ENCODE peak calls at places on chromosomes 2 and 18, in seven cellular contexts. M is HepG2, D is spleen, C is stomach, K is heart left ventricle, F is K562, Y is H1. U is an unnamed sample.

GRCh38 chr18:1797265-1797664 is 774.0 kb downstream of the METTL4 start:
- DNase-seq in M (no peak), D (no peak), C (no peak), K (no peak), F (no peak), Y (no peak), U (no peak)

GRCh38 chr2:189927823-189928222 is 134.7 kb downstream of the MSTN start:
- DNase-seq in M (no peak), D (no peak), C (no peak), K (no peak), F (no peak), Y (no peak), U (no peak)

GRCh38 chr18:76486600-76486999 is 8.4 kb downstream of the ZNF516 start:
- DNase-seq in M (no peak), D (no peak), C (no peak), K (no peak), F (no peak), Y (no peak), U (no peak)

GRCh38 chr2:235669983-235670962 is 176.4 kb downstream of the AGAP1 start:
- DNase-seq in M (no peak), D (no peak), C (peak), K (peak), F (no peak), Y (no peak), U (peak)

GRCh38 chr2:39119732-39120520 is 925 bp downstream of the SOS1 start:
- DNase-seq in M (peak), D (no peak), C (peak), K (peak), F (peak), Y (no peak), U (peak)

GRCh38 chr2:122478773-122479172 is 723.3 kb downstream of the TSN start:
- DNase-seq in M (no peak), D (no peak), C (no peak), K (no peak), F (no peak), Y (no peak), U (no peak)

GRCh38 chr18:43396266-43396665 is 119.0 kb upstream of the SYT4 start:
- DNase-seq in M (no peak), D (no peak), C (no peak), K (no peak), F (no peak), Y (no peak), U (no peak)

GRCh38 chr2:30266051-30266621 is 34.8 kb downstream of the LBH start:
- DNase-seq in M (no peak), D (peak), C (peak), K (no peak), F (no peak), Y (no peak), U (no peak)

GRCh38 chr18:49778826-49779465 is 34.4 kb downstream of the ACAA2 start:
- DNase-seq in M (no peak), D (no peak), C (no peak), K (no peak), F (no peak), Y (no peak), U (no peak)

GRCh38 chr18:58041633-58042032 is 2.4 kb upstream of the NEDD4L start:
- DNase-seq in M (peak), D (no peak), C (no peak), K (no peak), F (peak), Y (no peak), U (no peak)

GRCh38 chr18:58037163-58037562 is 6.9 kb upstream of the NEDD4L start:
- DNase-seq in M (no peak), D (no peak), C (no peak), K (no peak), F (no peak), Y (no peak), U (no peak)

GRCh38 chr18:58042826-58043362 is 1.1 kb upstream of the NEDD4L start:
- DNase-seq in M (no peak), D (no peak), C (no peak), K (no peak), F (no peak), Y (no peak), U (no peak)

GRCh38 chr18:58034370-58034769 is 9.7 kb upstream of the NEDD4L start:
- DNase-seq in M (no peak), D (no peak), C (no peak), K (no peak), F (no peak), Y (no peak), U (no peak)

DNA sequence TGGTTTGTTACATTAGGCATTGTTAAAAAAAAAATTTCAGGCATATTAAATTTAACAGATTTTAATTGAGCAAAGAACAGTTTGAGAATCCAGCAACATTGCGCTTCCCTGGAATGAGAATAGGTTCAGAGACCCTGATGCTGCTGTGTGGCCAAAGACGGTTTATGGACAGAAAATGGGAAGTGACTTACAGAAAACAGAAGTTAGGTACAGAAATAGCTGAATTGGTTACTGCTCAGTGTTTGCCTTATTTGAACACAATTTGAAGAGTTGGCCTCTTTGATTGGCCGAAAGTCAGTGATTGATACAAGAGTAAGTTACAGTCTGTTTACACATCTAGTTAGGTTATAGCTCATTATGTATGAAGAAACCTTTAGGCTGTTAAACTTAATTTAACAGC is 6.0 kb upstream of the NEDD4L start:
- DNase-seq in M (no peak), D (no peak), C (no peak), K (no peak), F (no peak), Y (no peak), U (no peak)
- H3K4me3 ChIP-seq in M (no peak), D (no peak), C (no peak), K (no peak), F (no peak), Y (no peak), U (no peak)

GRCh38 chr2:60125880-60126444 is 427.5 kb downstream of the BCL11A start:
- DNase-seq in M (no peak), D (no peak), C (no peak), K (no peak), F (no peak), Y (no peak), U (no peak)

GRCh38 chr2:60127191-60127590 is 426.3 kb downstream of the BCL11A start:
- DNase-seq in M (no peak), D (no peak), C (no peak), K (no peak), F (no peak), Y (no peak), U (no peak)
- TF ChIP-seq CTCF in M (no peak), D (no peak), C (no peak), K (no peak), F (no peak), Y (no peak), U (no peak)

DNA sequence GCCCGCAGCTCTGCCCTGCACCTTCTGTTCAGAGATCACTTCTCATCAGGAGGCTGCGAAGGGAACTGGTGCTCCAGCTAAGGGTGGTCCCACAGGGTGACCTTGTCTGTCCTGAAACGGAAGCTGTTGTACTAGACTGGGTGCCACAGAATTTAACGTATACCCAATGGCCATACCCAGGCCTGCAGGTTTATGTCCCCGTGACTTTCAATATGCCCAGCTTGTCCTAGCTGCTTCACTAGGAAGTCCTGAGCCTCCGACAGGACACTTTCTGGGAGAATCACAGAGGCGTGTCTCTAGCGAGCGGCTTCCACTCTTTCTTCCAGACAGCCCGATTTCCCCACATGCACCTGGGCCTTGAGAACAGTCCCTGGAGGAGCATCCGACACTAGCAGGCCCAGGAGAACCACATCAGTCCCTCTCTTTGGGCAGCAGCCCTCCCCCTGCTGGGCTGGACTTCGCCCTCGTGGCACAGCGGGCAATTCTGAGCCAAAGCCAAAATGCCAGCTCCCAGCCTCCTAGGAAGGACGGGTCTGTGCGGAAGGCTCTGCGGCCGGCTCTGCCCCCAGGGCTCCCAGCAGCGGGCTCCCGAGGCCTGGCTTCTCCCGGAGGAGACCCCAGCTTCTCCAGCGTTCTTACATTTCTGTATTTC is 91.9 kb upstream of the OTOS start:
- DNase-seq in M (no peak), D (no peak), C (no peak), K (peak), F (no peak), Y (no peak), U (no peak)
- TF ChIP-seq POLR2A in M (no peak), D (no peak), C (no peak), K (no peak), F (no peak), Y (no peak), U (no peak)

DNA sequence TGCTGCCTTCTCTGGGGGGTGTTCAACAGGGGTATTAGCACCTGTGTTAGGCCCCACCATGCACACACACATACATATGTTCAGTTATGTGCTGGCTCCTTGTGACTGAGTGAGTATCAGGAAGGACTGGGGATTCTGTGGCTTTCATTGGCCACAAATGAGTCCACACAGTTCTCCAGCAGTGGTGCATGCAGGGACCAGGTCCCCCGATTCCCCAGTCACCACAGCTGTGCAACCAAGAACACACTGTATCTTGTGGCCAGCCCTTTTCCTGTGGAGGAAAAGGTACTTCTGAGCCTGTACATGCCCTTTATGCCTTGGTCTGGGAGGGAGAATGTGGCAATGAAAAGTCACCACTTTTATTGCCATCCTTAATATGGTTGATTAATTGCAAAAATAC is 74.9 kb upstream of the KLF7 start:
- DNase-seq in M (no peak), D (no peak), C (no peak), K (no peak), F (no peak), Y (no peak), U (no peak)
- H3K4me3 ChIP-seq in M (no peak), D (no peak), C (no peak), K (no peak), F (no peak), Y (no peak), U (no peak)

DNA sequence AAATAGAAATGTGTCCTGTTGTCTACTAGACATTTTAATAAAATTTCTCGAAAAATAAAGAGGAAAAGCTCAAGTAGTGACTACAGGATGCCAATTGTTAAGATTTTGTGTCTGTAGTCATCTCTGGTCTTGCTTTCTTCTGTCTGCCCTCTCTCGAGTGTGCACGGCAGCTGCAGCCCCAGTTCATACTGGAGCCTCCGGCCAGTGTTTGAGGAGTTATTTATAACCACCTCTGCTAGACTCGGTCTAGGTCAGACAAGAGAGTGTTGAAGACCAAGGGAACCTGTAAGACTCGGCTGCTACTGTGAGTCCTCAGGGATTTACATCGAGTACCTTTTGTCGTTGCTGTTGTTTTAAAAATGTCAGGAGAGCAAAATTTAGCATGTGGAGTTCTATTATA is 810.1 kb upstream of the POU3F3 start:
- DNase-seq in M (no peak), D (no peak), C (no peak), K (no peak), F (no peak), Y (no peak), U (no peak)
- TF ChIP-seq CTCF in M (no peak), D (no peak), C (no peak), K (no peak), F (no peak), Y (no peak), U (no peak)

GRCh38 chr2:216504376-216504762 is 5.7 kb downstream of the RPL37A start:
- DNase-seq in M (no peak), D (no peak), C (no peak), K (no peak), F (no peak), Y (no peak), U (no peak)

GRCh38 chr2:216503697-216504375 is 5.2 kb downstream of the RPL37A start:
- DNase-seq in M (no peak), D (no peak), C (no peak), K (no peak), F (no peak), Y (no peak), U (no peak)

GRCh38 chr2:216501854-216502253 is 3.2 kb downstream of the RPL37A start:
- DNase-seq in M (no peak), D (no peak), C (no peak), K (no peak), F (no peak), Y (no peak), U (no peak)

GRCh38 chr2:216505133-216506106 is 6.8 kb downstream of the RPL37A start:
- DNase-seq in M (no peak), D (no peak), C (no peak), K (no peak), F (no peak), Y (no peak), U (no peak)

DNA sequence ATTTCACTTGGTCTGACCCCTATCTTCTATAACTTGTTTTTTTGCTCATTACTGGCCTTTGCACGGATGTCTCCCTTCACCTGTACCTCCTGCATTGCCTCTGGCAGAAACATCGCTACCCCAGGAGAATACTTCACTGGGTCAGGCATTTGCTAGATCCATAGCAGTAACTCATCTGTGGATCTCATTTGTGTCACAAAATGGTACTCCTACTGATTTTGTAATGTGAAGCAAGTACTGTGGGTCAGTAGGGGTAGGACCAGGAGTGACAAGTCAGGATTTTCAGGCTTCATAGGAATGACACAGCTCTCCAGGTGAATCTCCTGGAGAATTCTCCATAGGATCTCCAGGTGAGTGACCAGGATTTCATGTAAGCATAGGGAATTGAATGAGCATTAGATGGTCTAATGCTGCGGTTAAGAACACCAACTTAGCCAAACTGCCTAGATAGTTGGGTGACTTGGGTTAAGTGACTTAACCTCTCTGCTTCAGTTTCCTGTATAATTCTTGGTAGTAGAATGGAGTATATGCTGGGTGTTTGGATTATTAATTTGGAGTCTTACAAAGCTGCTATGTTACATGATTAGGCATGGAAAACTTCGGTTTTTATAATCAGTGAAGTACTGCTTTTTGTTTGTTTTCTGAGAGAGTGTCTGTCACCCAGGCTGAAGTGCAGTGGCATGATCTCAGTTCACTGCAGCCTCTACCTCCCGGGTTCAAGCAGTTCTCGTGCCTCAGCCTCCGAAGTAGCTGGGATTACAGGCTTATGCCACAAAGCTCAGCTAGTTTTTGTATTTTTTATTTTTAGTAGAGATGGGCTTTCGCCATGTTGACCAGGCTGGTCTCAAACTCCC is 4.4 kb downstream of the RPL37A start:
- DNase-seq in M (no peak), D (no peak), C (no peak), K (no peak), F (no peak), Y (no peak), U (no peak)
- TF ChIP-seq POLR2A in M (peak), D (no peak), C (no peak), K (no peak), F (peak), Y (peak), U (no peak)

GRCh38 chr18:40004246-40004645 is 1950.8 kb upstream of the PIK3C3 start:
- DNase-seq in M (no peak), D (no peak), C (no peak), K (no peak), F (no peak), Y (no peak), U (no peak)

GRCh38 chr18:40011201-40011600 is 1943.8 kb upstream of the PIK3C3 start:
- DNase-seq in M (no peak), D (no peak), C (no peak), K (no peak), F (no peak), Y (no peak), U (no peak)

GRCh38 chr18:40006553-40007073 is 1948.4 kb upstream of the PIK3C3 start:
- DNase-seq in M (no peak), D (no peak), C (no peak), K (no peak), F (no peak), Y (no peak), U (no peak)
- H3K4me3 ChIP-seq in M (no peak), D (no peak), C (no peak), K (no peak), F (no peak), Y (no peak), U (no peak)

GRCh38 chr2:174681983-174682577 is 82.2 kb downstream of the CHRNA1 start:
- DNase-seq in M (no peak), D (peak), C (peak), K (peak), F (no peak), Y (no peak), U (no peak)

GRCh38 chr2:174686430-174686829 is 77.8 kb downstream of the CHRNA1 start:
- DNase-seq in M (no peak), D (no peak), C (no peak), K (no peak), F (no peak), Y (no peak), U (no peak)

GRCh38 chr2:174682578-174683391 is 81.5 kb downstream of the CHRNA1 start:
- DNase-seq in M (no peak), D (peak), C (peak), K (peak), F (no peak), Y (no peak), U (no peak)

GRCh38 chr2:174681099-174681982 is 82.9 kb downstream of the CHRNA1 start:
- DNase-seq in M (peak), D (peak), C (no peak), K (no peak), F (no peak), Y (no peak), U (peak)

GRCh38 chr2:174683392-174683759 is 80.9 kb downstream of the CHRNA1 start:
- DNase-seq in M (no peak), D (no peak), C (no peak), K (no peak), F (no peak), Y (no peak), U (no peak)
- TF ChIP-seq CTCF in M (no peak), D (no peak), C (no peak), K (no peak), F (no peak), Y (peak), U (no peak)

GRCh38 chr2:172102858-172103359 is at the start of gene DLX2:
- DNase-seq in M (peak), D (peak), C (peak), K (peak), F (peak), Y (peak), U (peak)
- TF ChIP-seq POLR2A in M (no peak), D (no peak), C (no peak), K (no peak), F (peak), Y (no peak), U (no peak)

U was measured in gastrocnemius medialis.